ENCODE peak calls at places on chromosomes 3 and 15, in four cellular contexts. E is endothelial cell of umbilical vein; L is activated T-helper 1 cell treated with anti-CD3 and anti-CD28 coated beads, Interleukin-12 subunit alpha, Interleukin-12 subunit beta, Interleukin-2, Interleukin-4 antibody, amounts not matched to agents 30 ng/mL and 10 ng/mL and 1 ng/mL, durations not matched to agents 14 hours and 24 hours and 36 hours; D is CD8-positive, alpha-beta memory T cell. T is an unnamed sample.

GRCh38 chr3:58055309-58055708 is 47.1 kb downstream of the FLNB start:
- DNase-seq in D (no peak), L (no peak), E (no peak), T (no peak)

GRCh38 chr3:112685435-112685834 is 44.5 kb upstream of the CCDC80 start:
- DNase-seq in D (no peak), E (no peak), L (no peak), T (no peak)

GRCh38 chr3:124256156-124256555 is 264.2 kb upstream of the ROPN1 start:
- DNase-seq in D (no peak), L (no peak), E (no peak), T (no peak)

GRCh38 chr15:36361351-36361870 is 218.0 kb upstream of the CDIN1 start:
- DNase-seq in E (no peak), D (no peak), L (no peak), T (no peak)

GRCh38 chr3:2247831-2248230 is 149.2 kb downstream of the CNTN4 start:
- DNase-seq in D (no peak), E (no peak), L (no peak), T (no peak)

GRCh38 chr3:59064276-59064675 is 14.5 kb upstream of the CFAP20DC start:
- DNase-seq in L (no peak), E (no peak), D (no peak), T (no peak)

GRCh38 chr3:41717591-41718093 is 244.3 kb downstream of the ULK4 start:
- DNase-seq in E (no peak), D (no peak), L (no peak), T (no peak)

GRCh38 chr15:30922469-30923311 is 19.0 kb downstream of the FAN1 start:
- DNase-seq in L (no peak), E (peak; percentile 83), D (no peak), T (no peak)

GRCh38 chr15:27214032-27214431 is 243.1 kb downstream of the GABRG3 start:
- DNase-seq in E (no peak), D (no peak), L (no peak), T (no peak)

GRCh38 chr3:45008117-45008516 is 18.0 kb upstream of the CLEC3B start:
- DNase-seq in E (no peak), D (no peak), L (no peak), T (no peak)

GRCh38 chr3:18499256-18499655 is 74.1 kb upstream of the SATB1 start:
- DNase-seq in E (no peak), L (peak; percentile 9), D (peak; percentile 42), T (no peak)